ENCODE peak calls at places on chromosomes 13 and 19, in nine cellular contexts. B is transverse colon, X is ascending aorta, Y is suprapubic skin, D is fibroblast of lung, F is IMR-90, N is endodermal cell, P is pancreas, S is psoas muscle. E is an unnamed sample.

GRCh38 chr13:58134012-58134411 is 502.5 kb downstream of the PCDH17 start:
- DNase-seq in F (no peak), B (no peak), P (no peak), N (peak; percentile 57), Y (no peak), X (no peak), D (no peak), S (no peak), E (no peak)

GRCh38 chr19:58382997-58383603 is 2.3 kb upstream of the ZNF837 start:
- DNase-seq in F (no peak), P (no peak), D (no peak), B (no peak), Y (no peak), N (peak; percentile 31), S (no peak), X (no peak), E (no peak)

GRCh38 chr13:91745962-91746361 is 347.5 kb downstream of the GPC5 start:
- DNase-seq in N (no peak), Y (no peak), X (no peak), S (no peak), D (no peak), F (no peak), B (no peak), P (no peak), E (no peak)

GRCh38 chr19:18741566-18742121 is 49.5 kb downstream of the COMP start:
- DNase-seq in D (no peak), P (peak; percentile 83), F (no peak), N (no peak), S (no peak), B (peak; percentile 84), Y (no peak), X (no peak), E (peak; percentile 80)

GRCh38 chr19:53182202-53182601 is 11.0 kb downstream of the ZNF665 start:
- DNase-seq in X (no peak), N (no peak), S (no peak), D (peak; percentile 74), B (no peak), Y (no peak), P (no peak), F (peak; percentile 66), E (no peak)

GRCh38 chr19:53466726-53467125 is 807 bp upstream of the ZNF813 start:
- DNase-seq in S (no peak), P (no peak), F (no peak), D (no peak), N (peak; percentile 49), B (no peak), Y (no peak), X (no peak), E (no peak)

GRCh38 chr13:98143157-98143553 is 261 bp downstream of the FARP1 start:
- DNase-seq in P (no peak), X (no peak), D (no peak), F (no peak), Y (no peak), N (peak; percentile 85), S (no peak), B (no peak), E (peak; percentile 87)

GRCh38 chr13:95378603-95379002 is 77.4 kb upstream of the ABCC4 start:
- DNase-seq in Y (no peak), D (no peak), S (peak; percentile 14), X (no peak), F (no peak), B (no peak), N (no peak), P (no peak), E (no peak)

GRCh38 chr19:43132696-43133095 is 50.2 kb upstream of the PSG2 start:
- DNase-seq in X (no peak), S (no peak), B (no peak), Y (no peak), P (no peak), F (peak; percentile 59), N (no peak), D (no peak), E (no peak)

GRCh38 chr13:30409911-30410704 is 12.2 kb upstream of the UBE2L5 start:
- DNase-seq in D (peak; percentile 48), S (peak; percentile 36), Y (no peak), F (peak; percentile 85), B (no peak), P (no peak), N (no peak), X (peak; percentile 80), E (no peak)

GRCh38 chr13:46472384-46472783 is 80.6 kb upstream of the LRCH1 start:
- DNase-seq in S (no peak), B (no peak), X (no peak), D (no peak), P (no peak), Y (no peak), N (no peak), F (no peak), E (no peak)

GRCh38 chr13:45695198-45695730 is 6.9 kb upstream of the CBY2 start:
- DNase-seq in P (no peak), B (no peak), Y (no peak), F (no peak), N (no peak), S (no peak), X (no peak), D (no peak), E (no peak)

GRCh38 chr19:8575467-8575997 is 1.7 kb downstream of the MYO1F start:
- DNase-seq in N (peak; percentile 65), D (peak; percentile 22), F (peak; percentile 35), B (peak; percentile 38), Y (no peak), P (no peak), S (no peak), X (no peak), E (no peak)

GRCh38 chr13:85314686-85315085 is 484.5 kb downstream of the SLITRK6 start:
- DNase-seq in X (no peak), N (no peak), Y (no peak), B (no peak), P (no peak), F (no peak), D (no peak), S (no peak), E (no peak)

GRCh38 chr19:33406521-33407139 is 33.1 kb downstream of the CEBPG start:
- DNase-seq in N (peak; percentile 97), B (peak; percentile 82), F (peak; percentile 39), S (peak; percentile 68), D (peak; percentile 52), P (peak; percentile 44), Y (peak; percentile 69), X (peak; percentile 81), E (peak; percentile 74)

GRCh38 chr13:20873348-20873747 is 29.2 kb downstream of the XPO4 start:
- DNase-seq in B (no peak), P (no peak), F (peak; percentile 61), X (no peak), N (no peak), S (no peak), Y (no peak), D (peak; percentile 50), E (no peak)

GRCh38 chr13:20867408-20867807 is 35.1 kb downstream of the XPO4 start:
- DNase-seq in N (no peak), P (no peak), X (no peak), Y (no peak), S (no peak), B (no peak), F (no peak), D (no peak), E (no peak)

GRCh38 chr13:20870829-20871228 is 31.7 kb downstream of the XPO4 start:
- DNase-seq in Y (no peak), X (no peak), F (no peak), N (no peak), B (no peak), S (no peak), P (no peak), D (no peak), E (no peak)

GRCh38 chr13:20869540-20869939 is 33.0 kb downstream of the XPO4 start:
- DNase-seq in Y (no peak), X (no peak), D (peak; percentile 54), N (no peak), B (no peak), F (peak; percentile 11), P (no peak), S (no peak), E (no peak)
- TF ChIP-seq CTCF in Y (no peak), X (no peak), D (no peak), N (peak; percentile 43), B (no peak), F (peak; percentile 39), P (no peak), S (peak; percentile 26), E (no peak)

GRCh38 chr13:33280923-33281322 is 4.6 kb downstream of the STARD13 start:
- DNase-seq in D (no peak), N (no peak), Y (no peak), B (no peak), F (peak; percentile 50), X (no peak), P (no peak), S (no peak), E (no peak)
- H3K4me1 ChIP-seq in D (peaks cover 20% of the 10 kb centered on the region), N (no peaks in the 10 kb centered on the region), Y (peaks cover 82% of the 10 kb centered on the region), B (peaks cover 70% of the 10 kb centered on the region), F (peaks cover 13% of the 10 kb centered on the region), X (peaks cover 38% of the 10 kb centered on the region), P (peaks cover 24% of the 10 kb centered on the region), S (peaks cover 62% of the 10 kb centered on the region), E (peaks cover 22% of the 10 kb centered on the region)

GRCh38 chr19:41325640-41325946 is 15.6 kb downstream of the CCDC97 start:
- DNase-seq in F (no peak), N (no peak), D (no peak), Y (no peak), X (no peak), S (no peak), P (no peak), B (no peak), E (no peak)

GRCh38 chr19:41325947-41326706 is 16.2 kb downstream of the CCDC97 start:
- DNase-seq in P (no peak), B (peak; percentile 39), S (no peak), D (peak; percentile 40), X (no peak), F (peak; percentile 80), Y (no peak), N (peak; percentile 84), E (no peak)

GRCh38 chr19:41328157-41328817 is 18.3 kb downstream of the CCDC97 start:
- DNase-seq in X (no peak), Y (no peak), B (no peak), P (no peak), S (no peak), N (no peak), D (peak; percentile 34), F (peak; percentile 71), E (no peak)

GRCh38 chr19:41327499-41328156 is 17.7 kb downstream of the CCDC97 start:
- DNase-seq in B (peak; percentile 88), S (peak; percentile 82), D (peak; percentile 22), F (peak; percentile 49), N (peak; percentile 76), P (peak; percentile 69), X (peak; percentile 83), Y (peak; percentile 89), E (peak; percentile 91)

DNA sequence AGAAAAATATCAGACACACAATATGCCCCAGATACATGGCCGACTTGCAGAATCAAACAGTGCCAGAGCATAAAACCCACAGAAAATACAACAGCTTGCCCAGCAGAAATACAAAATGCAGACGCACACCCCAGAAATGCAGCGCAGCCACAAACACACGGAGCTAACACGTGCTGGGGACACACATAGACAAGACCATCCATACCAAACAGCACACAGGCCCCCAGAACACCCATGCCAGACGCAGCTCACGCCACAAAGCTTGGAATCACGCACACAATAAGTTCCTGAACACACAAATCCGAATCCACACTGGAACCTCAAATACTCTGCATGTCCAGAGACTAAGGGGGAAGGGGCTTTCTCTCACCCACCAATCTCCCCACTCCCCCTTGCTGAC is 17.1 kb downstream of the CCDC97 start:
- DNase-seq in F (no peak), Y (no peak), B (no peak), D (no peak), S (no peak), N (peak; percentile 54), X (no peak), P (no peak), E (no peak)
- H3K27ac ChIP-seq in F (peak overlapping the region; percentile 58), Y (peak overlapping the region; percentile 74), B (peak overlapping the region; percentile 89), D (peak overlapping the region; percentile 15), S (peak overlapping the region; percentile 72), N (peak overlapping the region; percentile 29), X (peak overlapping the region; percentile 97), P (peak overlapping the region; percentile 76), E (peak overlapping the region; percentile 76)

GRCh38 chr19:36054119-36054732 is at the start of gene THAP8:
- DNase-seq in S (peak; percentile 100), N (peak; percentile 99), D (peak; percentile 99), Y (peak; percentile 100), P (peak; percentile 100), X (peak; percentile 100), B (peak; percentile 100), F (peak; percentile 99), E (peak; percentile 100)
- TF ChIP-seq CTCF in S (peak; percentile 51), N (peak; percentile 70), D (peak; percentile 35), Y (peak; percentile 42), P (no peak), X (peak; percentile 64), B (peak; percentile 45), F (peak; percentile 55), E (peak; percentile 31)